ENCODE peak calls at places on chromosomes 4 and X, in five cellular contexts. One of them, this sample, is unnamed.

GRCh38 chr4:41661447-41662076 is 87.0 kb downstream of the PHOX2B start:
- DNase-seq in heart left ventricle: peak; percentile 50
- DNase-seq in breast epithelium: peak; percentile 29
- DNase-seq in uterus: peak; percentile 42
- DNase-seq in Peyer's patch: peak; percentile 65
- DNase-seq in this sample: no peak

GRCh38 chr4:3744232-3744631 is 22.0 kb upstream of the ADRA2C start:
- DNase-seq in heart left ventricle: no peak
- DNase-seq in breast epithelium: no peak
- DNase-seq in uterus: no peak
- DNase-seq in Peyer's patch: no peak
- DNase-seq in this sample: no peak

GRCh38 chrX:23634181-23634580 is 33.1 kb upstream of the PRDX4 start:
- DNase-seq in heart left ventricle: no peak
- DNase-seq in breast epithelium: no peak
- DNase-seq in uterus: no peak
- DNase-seq in Peyer's patch: no peak
- DNase-seq in this sample: no peak

GRCh38 chr4:31059753-31060522 is 339.8 kb downstream of the PCDH7 start:
- DNase-seq in heart left ventricle: no peak
- DNase-seq in breast epithelium: no peak
- DNase-seq in uterus: no peak
- DNase-seq in Peyer's patch: no peak
- DNase-seq in this sample: no peak

GRCh38 chr4:52868138-52868537 is 6.0 kb downstream of the RASL11B start:
- DNase-seq in heart left ventricle: peak; percentile 78
- DNase-seq in breast epithelium: no peak
- DNase-seq in uterus: peak; percentile 26
- DNase-seq in Peyer's patch: no peak
- DNase-seq in this sample: no peak

GRCh38 chr4:113673450-113673849 is 88.1 kb downstream of the CAMK2D start:
- DNase-seq in heart left ventricle: no peak
- DNase-seq in breast epithelium: no peak
- DNase-seq in uterus: no peak
- DNase-seq in Peyer's patch: no peak
- DNase-seq in this sample: no peak

GRCh38 chr4:158818595-158818994 is 49.8 kb downstream of the FNIP2 start:
- DNase-seq in heart left ventricle: no peak
- DNase-seq in breast epithelium: no peak
- DNase-seq in uterus: no peak
- DNase-seq in Peyer's patch: no peak
- DNase-seq in this sample: no peak

GRCh38 chr4:28822163-28822562 is 1898.0 kb upstream of the PCDH7 start:
- DNase-seq in heart left ventricle: no peak
- DNase-seq in breast epithelium: no peak
- DNase-seq in uterus: no peak
- DNase-seq in Peyer's patch: no peak
- DNase-seq in this sample: no peak

GRCh38 chrX:71366674-71367256 is 608 bp downstream of the TAF1 start:
- DNase-seq in heart left ventricle: peak; percentile 17
- DNase-seq in breast epithelium: no peak
- DNase-seq in uterus: peak; percentile 21
- DNase-seq in Peyer's patch: peak; percentile 45
- DNase-seq in this sample: no peak

GRCh38 chrX:153571159-153571908 is 27.6 kb downstream of the CCNQ start:
- DNase-seq in heart left ventricle: no peak
- DNase-seq in breast epithelium: no peak
- DNase-seq in uterus: no peak
- DNase-seq in Peyer's patch: no peak
- DNase-seq in this sample: no peak

GRCh38 chrX:18929775-18930174 is 54.1 kb downstream of the PHKA2 start:
- DNase-seq in heart left ventricle: no peak
- DNase-seq in breast epithelium: no peak
- DNase-seq in uterus: no peak
- DNase-seq in Peyer's patch: no peak
- DNase-seq in this sample: no peak

GRCh38 chr4:42119916-42120315 is 32.5 kb downstream of the BEND4 start:
- DNase-seq in heart left ventricle: no peak
- DNase-seq in breast epithelium: no peak
- DNase-seq in uterus: no peak
- DNase-seq in Peyer's patch: no peak
- DNase-seq in this sample: no peak

GRCh38 chr4:173128199-173128890 is 40.3 kb upstream of the GALNT7 start:
- DNase-seq in heart left ventricle: no peak
- DNase-seq in breast epithelium: no peak
- DNase-seq in uterus: no peak
- DNase-seq in Peyer's patch: no peak
- DNase-seq in this sample: no peak

GRCh38 chr4:85756938-85757337 is 282.0 kb downstream of the ARHGAP24 start:
- DNase-seq in heart left ventricle: no peak
- DNase-seq in breast epithelium: no peak
- DNase-seq in uterus: no peak
- DNase-seq in Peyer's patch: no peak
- DNase-seq in this sample: no peak

GRCh38 chr4:21769404-21770147 is 179.0 kb downstream of the KCNIP4 start:
- DNase-seq in heart left ventricle: no peak
- DNase-seq in breast epithelium: no peak
- DNase-seq in uterus: no peak
- DNase-seq in Peyer's patch: no peak
- DNase-seq in this sample: no peak

GRCh38 chr4:17688011-17688441 is 73.6 kb downstream of the MED28 start:
- DNase-seq in heart left ventricle: no peak
- DNase-seq in breast epithelium: no peak
- DNase-seq in uterus: no peak
- DNase-seq in Peyer's patch: no peak
- DNase-seq in this sample: no peak

GRCh38 chrX:150018931-150019331 is 80.6 kb upstream of the EOLA2 start:
- DNase-seq in heart left ventricle: no peak
- DNase-seq in breast epithelium: no peak
- DNase-seq in uterus: no peak
- DNase-seq in Peyer's patch: no peak
- DNase-seq in this sample: no peak

GRCh38 chrX:39675619-39676018 is 422.1 kb downstream of the BCOR start:
- DNase-seq in heart left ventricle: peak; percentile 69
- DNase-seq in breast epithelium: no peak
- DNase-seq in uterus: peak; percentile 79
- DNase-seq in Peyer's patch: no peak
- DNase-seq in this sample: no peak

GRCh38 chr4:90540536-90540935 is 413.3 kb downstream of the CCSER1 start:
- DNase-seq in heart left ventricle: no peak
- DNase-seq in breast epithelium: no peak
- DNase-seq in uterus: no peak
- DNase-seq in Peyer's patch: no peak
- DNase-seq in this sample: no peak

GRCh38 chrX:113422323-113422722 is 581.7 kb upstream of the AMOT start:
- DNase-seq in heart left ventricle: no peak
- DNase-seq in breast epithelium: no peak
- DNase-seq in uterus: no peak
- DNase-seq in Peyer's patch: no peak
- DNase-seq in this sample: no peak

GRCh38 chr4:152594981-152595916 is 59.4 kb upstream of the FBXW7 start:
- DNase-seq in heart left ventricle: no peak
- DNase-seq in breast epithelium: no peak
- DNase-seq in uterus: no peak
- DNase-seq in Peyer's patch: no peak
- DNase-seq in this sample: no peak

GRCh38 chr4:139550724-139551429 is 5.1 kb downstream of the SETD7 start:
- DNase-seq in heart left ventricle: no peak
- DNase-seq in breast epithelium: no peak
- DNase-seq in uterus: peak; percentile 57
- DNase-seq in Peyer's patch: no peak
- DNase-seq in this sample: no peak

GRCh38 chr4:173410106-173410505 is 11.2 kb upstream of the SCRG1 start:
- DNase-seq in heart left ventricle: no peak
- DNase-seq in breast epithelium: peak; percentile 59
- DNase-seq in uterus: no peak
- DNase-seq in Peyer's patch: no peak
- DNase-seq in this sample: no peak

GRCh38 chr4:153900426-153900825 is 111.5 kb upstream of the SFRP2 start:
- DNase-seq in heart left ventricle: no peak
- DNase-seq in breast epithelium: no peak
- DNase-seq in uterus: no peak
- DNase-seq in Peyer's patch: no peak
- DNase-seq in this sample: no peak

GRCh38 chrX:63918611-63919010 is 133.6 kb upstream of the ARHGEF9 start:
- DNase-seq in heart left ventricle: no peak
- DNase-seq in breast epithelium: no peak
- DNase-seq in uterus: no peak
- DNase-seq in Peyer's patch: no peak
- DNase-seq in this sample: no peak

GRCh38 chrX:15310117-15310516 is 5.3 kb downstream of the ASB11 start:
- DNase-seq in heart left ventricle: peak; percentile 61
- DNase-seq in breast epithelium: no peak
- DNase-seq in uterus: no peak
- DNase-seq in Peyer's patch: no peak
- DNase-seq in this sample: no peak

GRCh38 chr4:80209302-80209701 is 12.0 kb downstream of the PRDM8 start:
- DNase-seq in heart left ventricle: no peak
- DNase-seq in breast epithelium: no peak
- DNase-seq in uterus: no peak
- DNase-seq in Peyer's patch: no peak
- DNase-seq in this sample: no peak

GRCh38 chr4:113637363-113637762 is 124.2 kb downstream of the CAMK2D start:
- DNase-seq in heart left ventricle: no peak
- DNase-seq in breast epithelium: no peak
- DNase-seq in uterus: no peak
- DNase-seq in Peyer's patch: no peak
- DNase-seq in this sample: no peak

GRCh38 chr4:150078041-150078995 is at the start of gene DCLK2:
- DNase-seq in heart left ventricle: peak; percentile 90
- DNase-seq in breast epithelium: peak; percentile 23
- DNase-seq in uterus: peak; percentile 90
- DNase-seq in Peyer's patch: peak; percentile 66
- DNase-seq in this sample: peak; percentile 22

DNA sequence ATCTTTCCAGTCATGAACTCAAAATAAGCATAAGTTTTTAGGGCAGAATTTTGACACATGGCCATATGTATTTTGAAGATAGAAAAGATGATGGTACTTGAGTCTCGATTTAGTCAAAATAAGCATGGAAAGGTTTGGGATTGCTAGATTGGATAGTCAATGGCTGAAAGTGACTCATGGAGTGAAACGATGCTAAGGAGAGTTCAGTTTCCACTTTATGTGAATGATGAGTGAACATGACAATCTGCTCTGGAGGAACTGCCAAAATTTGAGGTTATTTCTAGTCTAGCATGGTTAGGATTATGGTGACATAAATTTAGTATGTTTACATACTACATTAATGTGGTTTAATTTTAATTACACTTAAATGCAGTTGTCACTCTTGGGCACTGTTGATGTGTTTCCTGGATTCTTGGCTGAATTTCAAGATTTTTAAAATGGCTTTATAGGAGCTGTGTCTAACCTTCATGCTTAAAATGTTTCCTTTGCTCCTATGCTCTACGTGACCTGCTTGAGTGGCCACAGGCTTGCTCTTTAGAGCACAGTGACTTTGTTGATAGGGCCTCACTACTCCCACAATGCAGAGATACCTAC is 17.1 kb downstream of the DDX3X start:
- DNase-seq in heart left ventricle: no peak
- DNase-seq in breast epithelium: no peak
- DNase-seq in uterus: no peak
- DNase-seq in Peyer's patch: no peak
- DNase-seq in this sample: no peak
- TF ChIP-seq POLR2A in heart left ventricle: no peak
- TF ChIP-seq POLR2A in breast epithelium: no peak
- TF ChIP-seq POLR2A in uterus: no peak
- TF ChIP-seq POLR2A in Peyer's patch: no peak
- TF ChIP-seq POLR2A in this sample: peak; percentile 43

DNA sequence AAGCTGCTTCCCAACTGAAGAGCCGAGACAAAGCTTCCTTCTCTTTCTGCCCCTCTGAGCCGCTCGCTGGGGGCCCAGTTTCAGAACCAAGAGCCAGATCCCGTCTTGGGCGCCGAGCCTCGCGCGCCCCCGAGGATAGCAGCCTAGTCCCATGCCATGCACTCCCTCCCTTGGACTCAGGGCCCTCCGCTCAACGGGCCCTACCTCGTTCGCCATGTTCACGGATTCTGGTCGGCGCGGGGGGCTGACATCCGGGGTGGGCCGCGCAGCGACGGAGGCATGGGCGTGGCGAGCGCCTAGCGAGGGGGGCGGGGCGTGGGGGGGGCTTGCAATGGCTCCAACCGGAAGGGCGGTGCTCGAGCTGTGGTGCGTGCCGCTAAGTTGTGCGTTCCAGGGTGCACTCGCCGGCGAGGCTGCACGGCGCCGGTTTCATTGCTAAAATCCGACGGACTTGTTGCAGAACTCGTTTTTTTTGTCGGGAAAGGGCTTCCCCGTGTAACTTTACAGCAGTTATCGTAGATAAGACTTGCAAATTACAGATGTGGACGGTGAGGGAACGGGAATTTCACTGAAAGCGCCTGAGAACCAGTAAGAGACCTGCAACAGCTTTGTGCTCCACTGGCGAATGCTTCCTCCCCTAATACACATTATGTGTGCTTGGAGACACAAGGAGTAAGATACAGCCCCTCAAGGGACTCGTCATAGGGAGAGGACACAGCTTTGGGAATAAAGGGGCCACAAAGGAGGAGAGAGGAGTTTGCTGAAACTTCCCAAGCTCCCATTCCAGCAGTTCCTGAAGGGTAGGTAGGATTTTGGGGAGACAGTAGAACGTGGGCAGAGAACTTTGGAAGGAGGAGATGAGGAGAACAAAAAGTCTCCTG is at the start of gene ADH5:
- DNase-seq in heart left ventricle: peak; percentile 90
- DNase-seq in breast epithelium: peak; percentile 75
- DNase-seq in uterus: peak; percentile 92
- DNase-seq in Peyer's patch: peak; percentile 91
- DNase-seq in this sample: peak; percentile 81
- TF ChIP-seq POLR2A in heart left ventricle: no peak
- TF ChIP-seq POLR2A in breast epithelium: no peak
- TF ChIP-seq POLR2A in uterus: peak; percentile 84
- TF ChIP-seq POLR2A in Peyer's patch: peak; percentile 89
- TF ChIP-seq POLR2A in this sample: peak; percentile 95

GRCh38 chr4:78776729-78777555 is 792 bp downstream of the BMP2K start:
- DNase-seq in heart left ventricle: no peak
- DNase-seq in breast epithelium: peak; percentile 25
- DNase-seq in uterus: peak; percentile 20
- DNase-seq in Peyer's patch: peak; percentile 67
- DNase-seq in this sample: no peak

GRCh38 chr4:78777556-78777900 is 1.4 kb downstream of the BMP2K start:
- DNase-seq in heart left ventricle: no peak
- DNase-seq in breast epithelium: no peak
- DNase-seq in uterus: no peak
- DNase-seq in Peyer's patch: no peak
- DNase-seq in this sample: no peak

GRCh38 chr4:78775278-78776030 is 696 bp upstream of the BMP2K start:
- DNase-seq in heart left ventricle: peak; percentile 90
- DNase-seq in breast epithelium: peak; percentile 84
- DNase-seq in uterus: peak; percentile 88
- DNase-seq in Peyer's patch: peak; percentile 93
- DNase-seq in this sample: peak; percentile 66

GRCh38 chr4:78774395-78774794 is 1.8 kb upstream of the BMP2K start:
- DNase-seq in heart left ventricle: no peak
- DNase-seq in breast epithelium: no peak
- DNase-seq in uterus: no peak
- DNase-seq in Peyer's patch: no peak
- DNase-seq in this sample: no peak

GRCh38 chr4:78776031-78776728 is at the start of gene BMP2K:
- DNase-seq in heart left ventricle: peak; percentile 89
- DNase-seq in breast epithelium: peak; percentile 57
- DNase-seq in uterus: peak; percentile 81
- DNase-seq in Peyer's patch: peak; percentile 93
- DNase-seq in this sample: peak; percentile 66
- TF ChIP-seq POLR2A in heart left ventricle: no peak
- TF ChIP-seq POLR2A in breast epithelium: no peak
- TF ChIP-seq POLR2A in uterus: peak; percentile 49
- TF ChIP-seq POLR2A in Peyer's patch: peak; percentile 69
- TF ChIP-seq POLR2A in this sample: peak; percentile 60

GRCh38 chr4:74038161-74039064 is at the start of gene CXCL3:
- DNase-seq in heart left ventricle: peak; percentile 79
- DNase-seq in breast epithelium: peak; percentile 53
- DNase-seq in uterus: peak; percentile 47
- DNase-seq in Peyer's patch: peak; percentile 85
- DNase-seq in this sample: no peak
- TF ChIP-seq POLR2A in heart left ventricle: no peak
- TF ChIP-seq POLR2A in breast epithelium: no peak
- TF ChIP-seq POLR2A in uterus: no peak
- TF ChIP-seq POLR2A in Peyer's patch: no peak
- TF ChIP-seq POLR2A in this sample: no peak